ENCODE peak calls at places on chromosomes 2 and 18, in seven cellular contexts. A is GM23248; C is GM13977; X is T-cell; W is activated CD4-positive, alpha-beta T cell treated with anti-CD3 and anti-CD28 coated beads, Interleukin-2, amount 10 ng/mL, durations not matched to agents 7 days and 5 days; E is Peyer's patch; D is GM04503. G is an unnamed sample.
A peak's percentile ranks its signal among the peaks of the same experiment; 100 is the strongest.

GRCh38 chr2:18749912-18750526 is 160.7 kb upstream of the NT5C1B start:
- DNase-seq in A (peak; percentile 73), C (peak; percentile 9), X (peak; percentile 9), W (peak; percentile 60), E (peak; percentile 59), D (no peak), G (peak; percentile 68)

GRCh38 chr2:156219491-156220100 is 112.9 kb downstream of the NR4A2 start:
- DNase-seq in A (no peak), C (no peak), X (no peak), W (no peak), E (no peak), D (no peak), G (no peak)

GRCh38 chr18:10579079-10579867 is 53.4 kb downstream of the NAPG start:
- DNase-seq in A (peak; percentile 67), C (no peak), X (no peak), W (no peak), E (no peak), D (peak; percentile 45), G (peak; percentile 43)

GRCh38 chr2:226074391-226074790 is 674.9 kb downstream of the NYAP2 start:
- DNase-seq in A (no peak), C (no peak), X (no peak), W (no peak), E (no peak), D (no peak), G (no peak)

GRCh38 chr18:23635283-23636040 is 27.2 kb downstream of the ANKRD29 start:
- DNase-seq in A (peak; percentile 22), C (no peak), X (no peak), W (no peak), E (no peak), D (no peak), G (peak; percentile 36)

GRCh38 chr2:166375736-166376487 is at the start of gene SCN9A:
- DNase-seq in A (peak; percentile 85), C (peak; percentile 13), X (no peak), W (peak; percentile 52), E (peak; percentile 76), D (no peak), G (peak; percentile 88)

GRCh38 chr2:68646303-68646702 is 2.9 kb downstream of the PROKR1 start:
- DNase-seq in A (no peak), C (no peak), X (no peak), W (no peak), E (no peak), D (no peak), G (peak; percentile 21)

GRCh38 chr2:1807167-1807566 is 62.9 kb upstream of the PXDN start:
- DNase-seq in A (no peak), C (no peak), X (no peak), W (no peak), E (no peak), D (no peak), G (no peak)

GRCh38 chr18:58567453-58568196 is 61.3 kb downstream of the ALPK2 start:
- DNase-seq in A (peak; percentile 97), C (no peak), X (no peak), W (no peak), E (no peak), D (peak; percentile 87), G (peak; percentile 98)

GRCh38 chr2:21301871-21302433 is 178.2 kb downstream of the TDRD15 start:
- DNase-seq in A (no peak), C (no peak), X (no peak), W (no peak), E (no peak), D (no peak), G (no peak)

GRCh38 chr2:127326289-127326945 is 32.5 kb upstream of the ERCC3 start:
- DNase-seq in A (peak; percentile 28), C (no peak), X (no peak), W (no peak), E (no peak), D (no peak), G (peak; percentile 38)

GRCh38 chr2:102806250-102806837 is 44.5 kb downstream of the TMEM182 start:
- DNase-seq in A (peak; percentile 73), C (peak; percentile 73), X (peak; percentile 18), W (peak; percentile 55), E (peak; percentile 78), D (peak; percentile 22), G (peak; percentile 70)

GRCh38 chr18:27261769-27262549 is 76.9 kb upstream of the CHST9 start:
- DNase-seq in A (no peak), C (no peak), X (no peak), W (no peak), E (no peak), D (no peak), G (no peak)

GRCh38 chr2:226622484-226622883 is 177.1 kb downstream of the IRS1 start:
- DNase-seq in A (no peak), C (no peak), X (no peak), W (no peak), E (no peak), D (no peak), G (no peak)

GRCh38 chr2:75098856-75099255 is 100.5 kb downstream of the TACR1 start:
- DNase-seq in A (peak; percentile 66), C (no peak), X (no peak), W (no peak), E (no peak), D (no peak), G (peak; percentile 23)

GRCh38 chr2:15939854-15940660 is at the start of gene MYCN:
- DNase-seq in A (no peak), C (peak; percentile 32), X (peak; percentile 41), W (peak; percentile 42), E (peak; percentile 50), D (no peak), G (peak; percentile 4)

GRCh38 chr18:46478796-46479195 is 178.2 kb downstream of the LOXHD1 start:
- DNase-seq in A (no peak), C (no peak), X (no peak), W (no peak), E (no peak), D (no peak), G (no peak)

GRCh38 chr2:220913384-220913783 is 658.7 kb downstream of the EPHA4 start:
- DNase-seq in A (peak; percentile 38), C (no peak), X (no peak), W (no peak), E (no peak), D (no peak), G (no peak)

GRCh38 chr18:34866310-34866709 is 156.2 kb downstream of the DTNA start:
- DNase-seq in A (no peak), C (no peak), X (no peak), W (no peak), E (no peak), D (no peak), G (no peak)

GRCh38 chr2:7744827-7745226 is 827.6 kb downstream of the RNF144A start:
- DNase-seq in A (peak; percentile 10), C (no peak), X (peak; percentile 50), W (peak; percentile 30), E (peak; percentile 81), D (no peak), G (no peak)

GRCh38 chr18:67728364-67728763 is 211.8 kb upstream of the DSEL start:
- DNase-seq in A (no peak), C (no peak), X (no peak), W (no peak), E (no peak), D (no peak), G (no peak)

GRCh38 chr2:165833156-165833555 is 39.1 kb upstream of the GALNT3 start:
- DNase-seq in A (peak; percentile 68), C (no peak), X (no peak), W (no peak), E (no peak), D (no peak), G (peak; percentile 77)

GRCh38 chr2:130808482-130809268 is 28.0 kb upstream of the ARHGEF4 start:
- DNase-seq in A (no peak), C (no peak), X (no peak), W (no peak), E (no peak), D (no peak), G (no peak)

G was measured in iris pigment epithelial cell.